ENCODE peak calls at places on chromosomes 5 and 9, in six cellular contexts. L is heart left ventricle, V is transverse colon, A is adrenal gland, K is gastrocnemius medialis, B is HepG2. Y is an unnamed sample.

GRCh38 chr9:135341612-135342169 is 137.9 kb upstream of the PPP1R26 start:
- DNase-seq in V (no peak), B (no peak), K (no peak), L (no peak), A (no peak), Y (no peak)

GRCh38 chr9:32741706-32742105 is 41.6 kb upstream of the TMEM215 start:
- DNase-seq in A (no peak), K (no peak), B (peak), V (no peak), L (no peak), Y (peak)

GRCh38 chr5:56838409-56839039 is 23.2 kb downstream of the MAP3K1 start:
- DNase-seq in K (no peak), L (no peak), A (no peak), V (no peak), B (peak), Y (peak)

GRCh38 chr5:932628-933250 is 40.1 kb downstream of the TRIP13 start:
- DNase-seq in L (no peak), A (no peak), V (no peak), B (no peak), K (no peak), Y (no peak)

GRCh38 chr9:14323083-14323968 is 9.4 kb upstream of the NFIB start:
- DNase-seq in L (no peak), K (no peak), V (no peak), B (no peak), A (no peak), Y (peak)

GRCh38 chr5:149242339-149242738 is 29.3 kb upstream of the AFAP1L1 start:
- DNase-seq in L (no peak), A (no peak), V (no peak), K (no peak), B (no peak), Y (no peak)

GRCh38 chr5:8770431-8770830 is 775.4 kb downstream of the SEMA5A start:
- DNase-seq in B (no peak), V (no peak), L (no peak), A (no peak), K (no peak), Y (no peak)

GRCh38 chr5:1749346-1750124 is 50.1 kb downstream of the MRPL36 start:
- DNase-seq in B (no peak), L (no peak), V (peak), K (peak), A (no peak), Y (no peak)

GRCh38 chr5:158116965-158117364 is 258.0 kb upstream of the CLINT1 start:
- DNase-seq in K (no peak), V (no peak), B (no peak), L (no peak), A (no peak), Y (no peak)

GRCh38 chr5:1282139-1282992 is 12.5 kb downstream of the TERT start:
- DNase-seq in B (no peak), L (no peak), A (no peak), K (no peak), V (no peak), Y (no peak)

GRCh38 chr5:43560128-43560527 is 3.3 kb upstream of the PAIP1 start:
- DNase-seq in L (no peak), K (no peak), B (no peak), V (no peak), A (no peak), Y (no peak)

GRCh38 chr5:90135979-90136378 is 273.6 kb downstream of the CETN3 start:
- DNase-seq in A (no peak), V (peak), B (peak), L (no peak), K (no peak), Y (peak)

DNA sequence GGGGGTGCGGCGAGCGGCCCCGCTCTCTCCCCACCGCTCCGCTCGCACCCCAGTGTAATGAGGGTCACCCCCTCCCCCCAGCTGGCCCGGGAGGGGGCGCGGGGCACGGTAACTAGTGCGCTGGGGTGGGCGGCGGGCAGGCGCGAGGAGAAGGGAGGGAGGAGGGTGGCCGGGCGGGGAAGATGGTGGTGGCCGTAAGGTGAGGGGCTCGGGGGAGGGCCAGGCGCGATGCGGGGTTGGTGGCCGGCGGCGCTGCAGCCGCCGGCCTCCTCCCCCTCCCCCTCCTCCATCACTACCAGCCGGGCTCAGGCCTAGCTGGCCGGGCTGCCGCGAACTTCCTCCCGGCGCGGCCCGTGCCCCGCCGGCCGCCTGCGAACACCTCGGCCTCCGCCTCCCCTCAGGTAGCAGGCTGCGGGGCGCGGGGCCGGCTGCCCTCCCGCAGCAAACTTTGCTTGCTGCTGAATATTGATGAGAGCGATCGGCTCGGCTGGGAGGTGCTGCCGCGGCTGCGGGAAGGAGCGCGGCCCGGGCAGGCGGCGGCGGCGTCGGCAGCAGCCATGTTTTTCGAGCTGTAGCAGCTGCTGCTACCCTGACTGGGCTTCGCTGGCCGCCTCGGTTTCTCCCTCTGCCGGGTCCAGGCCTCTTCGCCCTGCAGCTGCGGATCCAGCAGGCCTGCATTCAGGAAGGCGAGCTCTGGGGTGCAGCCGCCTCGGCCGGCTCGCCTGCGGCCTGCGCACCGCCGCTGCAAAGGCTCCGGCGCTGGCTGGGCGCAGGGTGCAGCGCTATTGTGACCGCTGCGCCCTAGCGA is 476 bp downstream of the NSD1 start:
- DNase-seq in L (peak), B (no peak), A (peak), V (peak), K (peak), Y (peak)
- TF ChIP-seq POLR2A in L (no peak), B (no peak), A (no peak), V (peak), K (no peak), Y (no peak)

GRCh38 chr5:146441896-146442295 is 5.2 kb upstream of the TCERG1 start:
- DNase-seq in V (no peak), K (no peak), L (no peak), A (no peak), B (no peak), Y (no peak)

GRCh38 chr5:146447734-146448380 is 724 bp downstream of the TCERG1 start:
- DNase-seq in L (no peak), K (no peak), V (peak), A (no peak), B (peak), Y (peak)

GRCh38 chr5:146451411-146451810 is 4.3 kb downstream of the TCERG1 start:
- DNase-seq in V (no peak), A (no peak), L (no peak), B (no peak), K (no peak), Y (no peak)

GRCh38 chr5:146448783-146449519 is 1.8 kb downstream of the TCERG1 start:
- DNase-seq in B (no peak), K (no peak), A (no peak), L (no peak), V (no peak), Y (peak)

GRCh38 chr5:146446861-146447733 is at the start of gene TCERG1:
- DNase-seq in V (peak), A (peak), L (peak), B (peak), K (peak), Y (peak)
- TF ChIP-seq POLR2A in V (peak), A (no peak), L (peak), B (peak), K (peak), Y (peak)

DNA sequence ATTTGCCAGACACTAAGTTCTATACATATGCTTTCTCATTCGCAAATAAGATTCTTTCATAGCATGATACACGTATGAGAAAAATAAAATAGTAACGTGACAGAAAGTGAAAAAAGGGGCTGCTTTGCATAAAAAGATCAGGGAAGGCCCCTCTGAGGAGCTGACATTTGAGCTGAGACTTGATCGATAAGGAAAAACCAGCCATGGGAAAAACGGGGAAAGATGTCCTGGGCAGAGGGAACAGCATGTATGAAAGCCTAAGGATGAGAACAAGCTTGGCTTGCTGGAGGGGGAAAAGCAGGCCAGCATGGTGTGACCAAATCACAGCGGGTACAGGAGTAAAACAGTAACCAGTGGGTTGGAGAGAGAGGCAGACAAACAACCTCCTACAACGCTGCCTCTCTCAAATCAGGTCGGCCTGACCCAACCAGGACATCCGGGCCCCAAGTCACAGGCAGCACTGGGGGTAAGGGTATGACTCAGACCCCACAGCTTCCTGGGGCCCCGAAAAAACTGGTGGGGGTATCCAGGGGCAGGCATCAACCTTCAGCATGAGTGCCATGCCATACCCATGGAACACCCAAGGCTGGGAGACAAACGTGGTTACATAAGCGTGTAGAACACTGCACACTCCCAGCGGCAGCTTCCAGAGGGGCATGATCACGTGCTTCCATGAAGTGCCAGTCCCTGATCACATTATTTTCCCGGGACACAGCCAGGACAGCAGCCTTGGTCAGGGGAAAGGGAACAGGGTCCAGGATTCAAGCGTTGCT is 2.2 kb downstream of the TNIP1 start:
- DNase-seq in A (no peak), V (peak), K (peak), L (peak), B (no peak), Y (no peak)
- TF ChIP-seq POLR2A in A (no peak), V (no peak), K (no peak), L (no peak), B (no peak), Y (no peak)

GRCh38 chr9:113589407-113589806 is 125.9 kb downstream of the RGS3 start:
- DNase-seq in A (no peak), L (peak), K (no peak), B (no peak), V (no peak), Y (no peak)
- TF ChIP-seq POLR2A in A (no peak), L (no peak), K (no peak), B (no peak), V (no peak), Y (no peak)

GRCh38 chr5:65305913-65306312 is 175.8 kb downstream of the ADAMTS6 start:
- DNase-seq in K (no peak), V (no peak), B (peak), A (no peak), L (no peak), Y (no peak)

DNA sequence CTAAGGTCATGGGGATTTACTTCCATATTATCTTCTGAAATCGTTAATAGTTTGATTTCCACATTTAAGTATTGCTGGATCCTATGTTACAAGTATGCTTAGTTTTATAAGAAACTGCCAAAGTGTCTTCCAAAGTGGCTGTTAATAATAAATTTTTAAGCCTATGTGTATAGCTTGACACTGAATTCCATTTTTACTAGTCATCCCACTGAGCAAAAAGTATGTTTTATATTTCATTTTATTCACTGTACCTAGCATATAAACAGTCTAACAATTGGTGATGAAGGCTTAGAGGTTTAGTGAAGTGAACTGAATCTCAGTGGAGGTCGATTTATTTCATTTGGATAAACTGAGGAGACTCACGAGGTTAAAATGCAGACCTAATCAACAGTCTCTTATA is 174.6 kb downstream of the ADAMTS6 start:
- DNase-seq in B (no peak), L (no peak), V (no peak), A (no peak), K (no peak), Y (no peak)
- TF ChIP-seq POLR2A in B (no peak), L (no peak), V (no peak), A (no peak), K (no peak), Y (no peak)

DNA sequence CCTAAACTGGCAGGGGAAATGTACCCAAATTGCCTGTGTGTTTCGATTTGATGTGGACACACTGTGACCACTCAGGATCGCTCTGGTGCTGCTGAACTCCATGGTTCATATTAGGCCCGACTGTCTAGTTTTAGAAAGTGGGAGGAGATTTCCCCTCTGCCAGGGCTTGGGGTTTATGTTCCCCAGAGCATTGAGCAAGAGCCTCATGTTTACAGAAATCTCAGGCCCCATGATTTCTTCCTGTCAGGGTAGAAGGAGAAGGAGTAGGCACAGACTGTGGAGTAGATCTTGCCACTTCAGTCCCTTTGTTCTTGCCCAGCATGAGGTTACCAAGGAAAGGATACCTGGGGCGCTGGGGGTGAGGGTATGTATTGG is 40.8 kb upstream of the GLRX start:
- DNase-seq in B (peak), L (no peak), K (peak), A (no peak), V (no peak), Y (no peak)
- TF ChIP-seq POLR2A in B (no peak), L (no peak), K (peak), A (no peak), V (no peak), Y (no peak)